ENCODE peak calls at places on chromosome 17, in eight cellular contexts. I, Q, P, U, C, H, N and W are unnamed samples.

GRCh38 chr17:4852504-4853075 is 19.4 kb downstream of the MINK1 start:
- DNase-seq in I (no peak), Q (no peak), P (peak; percentile 58), U (no peak), C (peak; percentile 48), H (no peak), N (peak; percentile 17), W (no peak)

GRCh38 chr17:6548578-6549330 is 7.6 kb downstream of the PITPNM3 start:
- DNase-seq in I (no peak), Q (no peak), P (no peak), U (no peak), C (no peak), H (peak; percentile 28), N (peak; percentile 53), W (no peak)

GRCh38 chr17:57295526-57296023 is 39.3 kb downstream of the MSI2 start:
- DNase-seq in I (no peak), Q (no peak), P (no peak), U (peak; percentile 80), C (no peak), H (no peak), N (no peak), W (no peak)

GRCh38 chr17:43825567-43825966 is 7.4 kb downstream of the MPP3 start:
- DNase-seq in I (no peak), Q (no peak), P (no peak), U (no peak), C (no peak), H (no peak), N (no peak), W (no peak)

GRCh38 chr17:145671-146541 is 8.5 kb downstream of the SCGB1C2 start:
- DNase-seq in I (no peak), Q (no peak), P (no peak), U (no peak), C (no peak), H (no peak), N (no peak), W (no peak)

GRCh38 chr17:58121925-58122324 is 26.3 kb upstream of the OR4D1 start:
- DNase-seq in I (peak; percentile 69), Q (no peak), P (peak; percentile 22), U (peak; percentile 59), C (peak; percentile 58), H (no peak), N (peak; percentile 56), W (no peak)

GRCh38 chr17:62075308-62075815 is 10.3 kb upstream of the MED13 start:
- DNase-seq in I (no peak), Q (no peak), P (no peak), U (no peak), C (no peak), H (no peak), N (no peak), W (no peak)

GRCh38 chr17:31449746-31450145 is 58.3 kb downstream of the RAB11FIP4 start:
- DNase-seq in I (no peak), Q (no peak), P (no peak), U (no peak), C (no peak), H (no peak), N (no peak), W (no peak)

GRCh38 chr17:20213429-20213828 is 204.3 kb downstream of the SPECC1 start:
- DNase-seq in I (no peak), Q (no peak), P (no peak), U (no peak), C (no peak), H (no peak), N (no peak), W (no peak)

GRCh38 chr17:80058311-80058955 is 22.0 kb downstream of the CCDC40 start:
- DNase-seq in I (no peak), Q (no peak), P (no peak), U (no peak), C (no peak), H (no peak), N (no peak), W (no peak)

GRCh38 chr17:14522795-14523387 is 222.0 kb downstream of the HS3ST3B1 start:
- DNase-seq in I (no peak), Q (no peak), P (no peak), U (no peak), C (no peak), H (no peak), N (no peak), W (no peak)

GRCh38 chr17:15123593-15124590 is 141.2 kb downstream of the PMP22 start:
- DNase-seq in I (no peak), Q (no peak), P (no peak), U (no peak), C (no peak), H (no peak), N (no peak), W (no peak)

GRCh38 chr17:56891751-56892150 is 22.1 kb downstream of the TRIM25 start:
- DNase-seq in I (peak; percentile 76), Q (no peak), P (peak; percentile 42), U (no peak), C (peak; percentile 52), H (no peak), N (no peak), W (no peak)

GRCh38 chr17:55160501-55160900 is 104.3 kb upstream of the HLF start:
- DNase-seq in I (no peak), Q (no peak), P (no peak), U (no peak), C (no peak), H (no peak), N (no peak), W (no peak)

GRCh38 chr17:21815352-21816063 is 123.2 kb downstream of the KCNJ18 start:
- DNase-seq in I (no peak), Q (no peak), P (peak; percentile 1), U (no peak), C (no peak), H (no peak), N (no peak), W (no peak)

GRCh38 chr17:83072600-83073358 is 6.6 kb upstream of the METRNL start:
- DNase-seq in I (no peak), Q (no peak), P (peak; percentile 57), U (no peak), C (no peak), H (no peak), N (no peak), W (no peak)

GRCh38 chr17:56452469-56452868 is 141.0 kb upstream of the NOG start:
- DNase-seq in I (no peak), Q (no peak), P (no peak), U (no peak), C (no peak), H (no peak), N (no peak), W (no peak)

GRCh38 chr17:32875904-32876413 is 965 bp downstream of the MYO1D start:
- DNase-seq in I (no peak), Q (no peak), P (no peak), U (no peak), C (no peak), H (no peak), N (no peak), W (no peak)

GRCh38 chr17:41962768-41963434 is 3.7 kb upstream of the CNP start:
- DNase-seq in I (peak; percentile 93), Q (peak; percentile 24), P (peak; percentile 78), U (peak; percentile 33), C (peak; percentile 87), H (no peak), N (peak; percentile 74), W (peak; percentile 64)

GRCh38 chr17:36942031-36942599 is 4.8 kb downstream of the LHX1 start:
- DNase-seq in I (peak; percentile 62), Q (no peak), P (no peak), U (no peak), C (peak; percentile 76), H (no peak), N (no peak), W (no peak)
- H3K4me3 ChIP-seq in I (peak overlapping the region; percentile 55), Q (no peak overlapping the region), P (no peak overlapping the region), U (no peak overlapping the region), C (peak overlapping the region; percentile 22), H (no peak overlapping the region), N (no peak overlapping the region), W (no peak overlapping the region)

GRCh38 chr17:8339540-8339939 is at the start of gene ODF4:
- DNase-seq in I (no peak), Q (no peak), P (no peak), U (no peak), C (no peak), H (no peak), N (no peak), W (no peak)

GRCh38 chr17:8337802-8338744 is 1.6 kb upstream of the ODF4 start:
- DNase-seq in I (peak; percentile 35), Q (no peak), P (no peak), U (no peak), C (no peak), H (no peak), N (no peak), W (no peak)

GRCh38 chr17:8333281-8333680 is 6.4 kb upstream of the ODF4 start:
- DNase-seq in I (no peak), Q (no peak), P (no peak), U (no peak), C (peak; percentile 4), H (no peak), N (no peak), W (no peak)

GRCh38 chr17:8341456-8341855 is 1.8 kb downstream of the ODF4 start:
- DNase-seq in I (peak; percentile 77), Q (no peak), P (no peak), U (no peak), C (no peak), H (no peak), N (no peak), W (no peak)

GRCh38 chr17:8338806-8339205 is 834 bp upstream of the ODF4 start:
- DNase-seq in I (peak; percentile 42), Q (no peak), P (no peak), U (no peak), C (no peak), H (no peak), N (no peak), W (no peak)
- TF ChIP-seq REST in I (no peak), Q (no peak), P (no peak), U (no peak), C (no peak), H (no peak), N (no peak), W (no peak)

GRCh38 chr17:45264430-45264829 is 2.5 kb upstream of the SPATA32 start:
- DNase-seq in I (no peak), Q (no peak), P (no peak), U (no peak), C (no peak), H (no peak), N (no peak), W (no peak)

GRCh38 chr17:45261577-45262515 is at the start of gene SPATA32:
- DNase-seq in I (peak; percentile 88), Q (no peak), P (no peak), U (no peak), C (peak; percentile 71), H (no peak), N (no peak), W (no peak)

GRCh38 chr17:45263477-45263860 is 1.6 kb upstream of the SPATA32 start:
- DNase-seq in I (no peak), Q (no peak), P (no peak), U (no peak), C (no peak), H (no peak), N (no peak), W (no peak)

GRCh38 chr17:45264988-45265387 is 3.1 kb upstream of the SPATA32 start:
- DNase-seq in I (no peak), Q (no peak), P (no peak), U (no peak), C (no peak), H (no peak), N (no peak), W (no peak)

GRCh38 chr17:45262516-45263476 is 902 bp upstream of the SPATA32 start:
- DNase-seq in I (no peak), Q (no peak), P (no peak), U (no peak), C (no peak), H (no peak), N (no peak), W (no peak)
- H3K27me3 ChIP-seq in I (peaks cover 11% of the 10 kb centered on the region), Q (no peaks in the 10 kb centered on the region), P (no peaks in the 10 kb centered on the region), U (no peaks in the 10 kb centered on the region), C (no peaks in the 10 kb centered on the region), H (no peaks in the 10 kb centered on the region), N (no peaks in the 10 kb centered on the region), W (no peaks in the 10 kb centered on the region)

GRCh38 chr17:28663723-28664122 is 1.7 kb downstream of the SUPT6H start:
- DNase-seq in I (no peak), Q (no peak), P (no peak), U (no peak), C (no peak), H (no peak), N (no peak), W (no peak)
- H3K4me3 ChIP-seq in I (no peak overlapping the region), Q (no peak overlapping the region), P (peak overlapping the region; percentile 61), U (peak overlapping the region; percentile 92), C (no peak overlapping the region), H (peak overlapping the region; percentile 98), N (peak overlapping the region; percentile 88), W (no peak overlapping the region)